ENCODE peak calls at places on chromosome 21, in ten cellular contexts. W is A549, T is heart left ventricle, R is sigmoid colon, L is fibroblast of pulmonary artery, V is pancreas, Q is AG09309, H is heart right ventricle, O is ovary, C is BE2C. X is an unnamed sample.

GRCh38 chr21:31284797-31285397 is 59.2 kb downstream of the TIAM1 start:
- DNase-seq in W (no peak), T (no peak), R (no peak), L (peak; percentile 55), V (no peak), Q (no peak), H (no peak), O (no peak), C (no peak), X (no peak)

GRCh38 chr21:21019681-21020080 is 21.5 kb downstream of the NCAM2 start:
- DNase-seq in W (no peak), T (no peak), R (no peak), L (no peak), V (no peak), Q (no peak), H (no peak), O (no peak), C (no peak), X (no peak)

GRCh38 chr21:8988696-8989095 is 1532.7 kb upstream of the TPTE start:
- DNase-seq in W (peak; percentile 92), T (no peak), R (no peak), L (no peak), V (no peak), Q (no peak), H (no peak), O (no peak), C (no peak), X (no peak)

GRCh38 chr21:26965091-26965566 is 1.8 kb downstream of the ADAMTS5 start:
- DNase-seq in W (no peak), T (no peak), R (no peak), L (no peak), V (peak; percentile 6), Q (no peak), H (no peak), O (no peak), C (no peak), X (no peak)

GRCh38 chr21:34770581-34770980 is 101.8 kb downstream of the CLIC6 start:
- DNase-seq in W (no peak), T (no peak), R (no peak), L (no peak), V (no peak), Q (peak; percentile 29), H (no peak), O (no peak), C (no peak), X (no peak)

GRCh38 chr21:26471116-26471505 is 102.0 kb downstream of the CYYR1 start:
- DNase-seq in W (no peak), T (no peak), R (no peak), L (no peak), V (no peak), Q (no peak), H (no peak), O (no peak), C (no peak), X (no peak)

GRCh38 chr21:29586696-29587095 is 288.0 kb downstream of the BACH1 start:
- DNase-seq in W (no peak), T (no peak), R (no peak), L (no peak), V (no peak), Q (peak; percentile 24), H (no peak), O (no peak), C (no peak), X (no peak)

GRCh38 chr21:14382486-14382834 is 486 bp downstream of the HSPA13 start:
- DNase-seq in W (no peak), T (peak; percentile 8), R (no peak), L (peak; percentile 14), V (peak; percentile 16), Q (no peak), H (peak; percentile 8), O (no peak), C (no peak), X (no peak)

GRCh38 chr21:36913247-36914169 is 53.0 kb downstream of the HLCS start:
- DNase-seq in W (no peak), T (no peak), R (no peak), L (no peak), V (no peak), Q (no peak), H (no peak), O (no peak), C (no peak), X (no peak)

GRCh38 chr21:45102391-45102932 is 28.1 kb downstream of the ADARB1 start:
- DNase-seq in W (peak; percentile 59), T (no peak), R (no peak), L (peak; percentile 76), V (no peak), Q (peak; percentile 55), H (no peak), O (no peak), C (no peak), X (no peak)

GRCh38 chr21:44018813-44019567 is 6.9 kb downstream of the TRAPPC10 start:
- DNase-seq in W (no peak), T (no peak), R (no peak), L (no peak), V (no peak), Q (no peak), H (no peak), O (no peak), C (no peak), X (no peak)

GRCh38 chr21:31343680-31344480 is at the start of gene TIAM1:
- DNase-seq in W (peak; percentile 4), T (peak; percentile 49), R (peak; percentile 80), L (peak; percentile 76), V (no peak), Q (peak; percentile 38), H (peak; percentile 43), O (no peak), C (no peak), X (no peak)

GRCh38 chr21:15192243-15192642 is 127.4 kb upstream of the NRIP1 start:
- DNase-seq in W (peak; percentile 71), T (no peak), R (no peak), L (peak; percentile 73), V (no peak), Q (no peak), H (no peak), O (no peak), C (no peak), X (no peak)

GRCh38 chr21:35593000-35593502 is 467.3 kb downstream of the SETD4 start:
- DNase-seq in W (no peak), T (no peak), R (no peak), L (peak; percentile 61), V (no peak), Q (no peak), H (no peak), O (no peak), C (no peak), X (peak; percentile 38)

GRCh38 chr21:44497641-44498243 is 42.3 kb downstream of the KRTAP10-1 start:
- DNase-seq in W (no peak), T (no peak), R (no peak), L (peak; percentile 18), V (no peak), Q (no peak), H (no peak), O (no peak), C (no peak), X (no peak)

GRCh38 chr21:14741237-14741636 is 195.1 kb upstream of the SAMSN1 start:
- DNase-seq in W (no peak), T (no peak), R (no peak), L (no peak), V (no peak), Q (no peak), H (no peak), O (no peak), C (no peak), X (no peak)

GRCh38 chr21:46323710-46324389 is at the start of the genes C21orf58 and PCNT:
- DNase-seq in W (peak; percentile 96), T (peak; percentile 98), R (peak; percentile 99), L (peak; percentile 98), V (peak; percentile 99), Q (peak; percentile 89), H (peak; percentile 97), O (peak; percentile 98), C (peak; percentile 99), X (peak; percentile 95)
- TF ChIP-seq CTCF in W (no peak), T (no peak), R (no peak), L (no peak), V (no peak), Q (no peak), H (no peak), O (peak; percentile 13), C (no peak), X (no peak)

DNA sequence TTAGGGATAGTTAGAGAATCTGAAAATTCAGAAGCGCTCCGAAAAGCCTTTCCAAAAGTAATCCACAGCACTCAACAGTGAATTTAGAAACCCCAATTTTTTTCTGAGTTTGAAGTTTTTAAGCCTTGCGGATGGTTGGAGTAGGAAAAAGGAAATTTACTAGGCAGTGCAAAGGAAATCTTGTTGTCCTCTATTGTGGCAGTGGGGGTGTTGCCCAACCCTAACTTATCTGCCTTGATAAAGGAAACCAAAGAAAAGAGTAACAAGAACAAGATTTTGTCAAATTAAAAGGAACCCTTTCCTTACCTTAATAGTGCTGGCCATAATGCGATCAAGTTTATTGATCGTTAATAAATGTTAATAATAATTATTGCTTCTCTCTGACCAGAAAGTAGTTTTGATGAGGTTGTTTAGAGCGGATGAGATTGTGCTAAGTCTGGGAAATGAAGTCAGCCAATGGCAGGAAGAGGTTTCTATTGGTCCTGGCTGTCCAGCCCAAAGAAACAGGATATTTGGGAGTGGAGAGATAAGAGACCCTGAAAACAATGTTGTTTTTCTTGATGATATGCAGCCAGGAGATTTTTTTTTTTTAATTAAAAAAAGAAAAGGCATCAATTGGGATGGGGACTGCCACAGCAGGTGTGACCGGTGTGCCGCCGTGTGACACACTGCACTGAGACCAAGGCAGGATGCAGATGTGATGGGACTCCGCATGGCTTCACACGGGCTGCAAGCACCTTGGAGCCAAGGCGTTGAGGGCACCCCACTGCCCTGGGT is at the start of gene ERG:
- DNase-seq in W (no peak), T (peak; percentile 39), R (no peak), L (no peak), V (no peak), Q (no peak), H (no peak), O (no peak), C (no peak), X (no peak)
- H3K4me3 ChIP-seq in W (no peak within 1 kb of the TSS), T (peak within 1 kb of the TSS; percentile 60), R (peak within 1 kb of the TSS; percentile 21), L (no peak within 1 kb of the TSS), V (no peak within 1 kb of the TSS), Q (no peak within 1 kb of the TSS), H (peak within 1 kb of the TSS; percentile 59), O (peak within 1 kb of the TSS; percentile 7), C (no peak within 1 kb of the TSS), X (no peak within 1 kb of the TSS)

DNA sequence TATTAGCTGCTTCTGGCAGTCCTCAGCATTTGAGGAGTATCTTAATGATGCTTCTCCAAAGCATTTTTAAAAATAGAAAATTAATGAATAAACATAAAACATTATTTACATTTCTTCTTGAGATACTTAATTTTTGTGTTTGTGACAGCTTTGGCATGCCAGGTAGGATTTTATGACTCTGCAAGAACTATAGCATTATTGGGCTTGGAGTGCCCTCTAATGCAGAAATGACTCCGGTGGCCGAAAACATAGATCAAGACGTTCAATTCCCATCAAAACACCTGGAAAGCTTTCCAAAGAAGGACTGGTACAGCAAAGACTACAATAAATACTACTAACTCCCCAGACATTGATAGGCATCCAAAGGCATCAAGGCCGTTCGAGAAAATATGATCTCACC is 366.4 kb upstream of the CXADR start:
- DNase-seq in W (no peak), T (no peak), R (no peak), L (no peak), V (no peak), Q (no peak), H (no peak), O (no peak), C (peak; percentile 10), X (no peak)
- TF ChIP-seq CTCF in W (peak; percentile 6), T (no peak), R (peak; percentile 9), L (no peak), V (no peak), Q (no peak), H (no peak), O (no peak), C (peak; percentile 39), X (no peak)

GRCh38 chr21:33211732-33212131 is 18.0 kb upstream of the IFNAR2 start:
- DNase-seq in W (no peak), T (no peak), R (no peak), L (no peak), V (no peak), Q (no peak), H (no peak), O (no peak), C (no peak), X (no peak)
- H3K4me3 ChIP-seq in W (no peak overlapping the region), T (no peak overlapping the region), R (no peak overlapping the region), L (peak overlapping the region; percentile 24), V (no peak overlapping the region), Q (no peak overlapping the region), H (no peak overlapping the region), O (no peak overlapping the region), C (no peak overlapping the region), X (peak overlapping the region; percentile 17)